ENCODE peak calls at places on chromosomes 2 and 18, in seven cellular contexts. One of them, this sample, is unnamed.

GRCh38 chr18:56488739-56489138 is 149.7 kb downstream of the TXNL1 start:
- DNase-seq in HepG2: no peak
- DNase-seq in GM12878: no peak
- DNase-seq in K562: no peak
- DNase-seq in T47D: no peak
- DNase-seq in HCT116: no peak
- DNase-seq in H1: no peak
- DNase-seq in this sample: no peak

GRCh38 chr2:790634-791245 is 113.5 kb upstream of the TMEM18 start:
- DNase-seq in HepG2: no peak
- DNase-seq in GM12878: no peak
- DNase-seq in K562: no peak
- DNase-seq in T47D: no peak
- DNase-seq in HCT116: no peak
- DNase-seq in H1: no peak
- DNase-seq in this sample: no peak

GRCh38 chr2:173218331-173219056 is 136.2 kb upstream of the CDCA7 start:
- DNase-seq in HepG2: peak
- DNase-seq in GM12878: no peak
- DNase-seq in K562: no peak
- DNase-seq in T47D: no peak
- DNase-seq in HCT116: no peak
- DNase-seq in H1: no peak
- DNase-seq in this sample: no peak

GRCh38 chr2:210553371-210553770 is 3.0 kb upstream of the CPS1 start:
- DNase-seq in HepG2: peak
- DNase-seq in GM12878: no peak
- DNase-seq in K562: no peak
- DNase-seq in T47D: no peak
- DNase-seq in HCT116: no peak
- DNase-seq in H1: no peak
- DNase-seq in this sample: no peak

GRCh38 chr2:39377226-39377939 is 59.7 kb downstream of the MAP4K3 start:
- DNase-seq in HepG2: no peak
- DNase-seq in GM12878: peak
- DNase-seq in K562: peak
- DNase-seq in T47D: no peak
- DNase-seq in HCT116: no peak
- DNase-seq in H1: no peak
- DNase-seq in this sample: no peak

GRCh38 chr18:30889582-30890301 is 152.8 kb downstream of the DSC3 start:
- DNase-seq in HepG2: no peak
- DNase-seq in GM12878: no peak
- DNase-seq in K562: no peak
- DNase-seq in T47D: peak
- DNase-seq in HCT116: peak
- DNase-seq in H1: no peak
- DNase-seq in this sample: peak

GRCh38 chr2:197453914-197454398 is 604 bp downstream of the COQ10B start:
- DNase-seq in HepG2: peak
- DNase-seq in GM12878: peak
- DNase-seq in K562: peak
- DNase-seq in T47D: peak
- DNase-seq in HCT116: peak
- DNase-seq in H1: peak
- DNase-seq in this sample: no peak

GRCh38 chr18:45745817-45746461 is 22.0 kb downstream of the SLC14A1 start:
- DNase-seq in HepG2: no peak
- DNase-seq in GM12878: no peak
- DNase-seq in K562: no peak
- DNase-seq in T47D: no peak
- DNase-seq in HCT116: no peak
- DNase-seq in H1: no peak
- DNase-seq in this sample: no peak

GRCh38 chr2:15369129-15369528 is 192.0 kb downstream of the NBAS start:
- DNase-seq in HepG2: no peak
- DNase-seq in GM12878: no peak
- DNase-seq in K562: no peak
- DNase-seq in T47D: no peak
- DNase-seq in HCT116: no peak
- DNase-seq in H1: no peak
- DNase-seq in this sample: no peak

GRCh38 chr2:48508461-48509124 is 21.4 kb upstream of the STON1 start:
- DNase-seq in HepG2: peak
- DNase-seq in GM12878: no peak
- DNase-seq in K562: peak
- DNase-seq in T47D: no peak
- DNase-seq in HCT116: no peak
- DNase-seq in H1: peak
- DNase-seq in this sample: no peak

GRCh38 chr2:178419123-178419522 is 31.9 kb downstream of the PRKRA start:
- DNase-seq in HepG2: no peak
- DNase-seq in GM12878: no peak
- DNase-seq in K562: no peak
- DNase-seq in T47D: peak
- DNase-seq in HCT116: no peak
- DNase-seq in H1: no peak
- DNase-seq in this sample: no peak

GRCh38 chr2:70552501-70553333 is 909 bp downstream of the TGFA start:
- DNase-seq in HepG2: no peak
- DNase-seq in GM12878: no peak
- DNase-seq in K562: no peak
- DNase-seq in T47D: no peak
- DNase-seq in HCT116: no peak
- DNase-seq in H1: no peak
- DNase-seq in this sample: peak

GRCh38 chr2:138081225-138082073 is 117.2 kb downstream of the HNMT start:
- DNase-seq in HepG2: peak
- DNase-seq in GM12878: no peak
- DNase-seq in K562: no peak
- DNase-seq in T47D: no peak
- DNase-seq in HCT116: no peak
- DNase-seq in H1: no peak
- DNase-seq in this sample: no peak

GRCh38 chr2:138079976-138080375 is 115.7 kb downstream of the HNMT start:
- DNase-seq in HepG2: no peak
- DNase-seq in GM12878: no peak
- DNase-seq in K562: no peak
- DNase-seq in T47D: no peak
- DNase-seq in HCT116: no peak
- DNase-seq in H1: no peak
- DNase-seq in this sample: no peak

DNA sequence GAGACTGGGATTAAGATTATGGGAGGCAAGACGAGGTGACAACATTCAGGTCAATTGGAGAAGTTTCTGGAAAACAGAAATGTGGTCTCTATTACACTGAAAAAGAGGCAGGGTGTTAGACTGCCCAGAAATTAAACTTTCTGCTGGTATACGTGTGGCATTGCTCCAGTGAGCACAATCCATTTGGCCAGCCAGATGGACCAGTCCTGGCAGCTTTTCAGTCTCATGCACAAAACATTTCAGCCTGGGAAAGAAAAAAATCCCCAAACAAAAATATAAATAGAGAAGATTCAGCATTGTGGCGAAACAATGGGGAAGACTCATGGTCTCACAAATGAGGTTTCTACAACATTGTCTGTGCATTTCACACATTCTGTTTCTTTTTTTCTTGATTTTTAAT is 113.9 kb downstream of the HNMT start:
- DNase-seq in HepG2: no peak
- DNase-seq in GM12878: no peak
- DNase-seq in K562: no peak
- DNase-seq in T47D: no peak
- DNase-seq in HCT116: no peak
- DNase-seq in H1: no peak
- DNase-seq in this sample: no peak
- TF ChIP-seq JUND in HepG2: no peak
- TF ChIP-seq JUND in GM12878: no peak
- TF ChIP-seq JUND in K562: no peak
- TF ChIP-seq JUND in T47D: no peak
- TF ChIP-seq JUND in HCT116: no peak
- TF ChIP-seq JUND in H1: no peak
- TF ChIP-seq JUND in this sample: no peak

GRCh38 chr18:33157893-33158292 is 282.6 kb downstream of the CCDC178 start:
- DNase-seq in HepG2: no peak
- DNase-seq in GM12878: no peak
- DNase-seq in K562: no peak
- DNase-seq in T47D: no peak
- DNase-seq in HCT116: no peak
- DNase-seq in H1: no peak
- DNase-seq in this sample: no peak
- TF ChIP-seq JUND in HepG2: no peak
- TF ChIP-seq JUND in GM12878: no peak
- TF ChIP-seq JUND in K562: no peak
- TF ChIP-seq JUND in T47D: no peak
- TF ChIP-seq JUND in HCT116: no peak
- TF ChIP-seq JUND in H1: no peak
- TF ChIP-seq JUND in this sample: no peak

DNA sequence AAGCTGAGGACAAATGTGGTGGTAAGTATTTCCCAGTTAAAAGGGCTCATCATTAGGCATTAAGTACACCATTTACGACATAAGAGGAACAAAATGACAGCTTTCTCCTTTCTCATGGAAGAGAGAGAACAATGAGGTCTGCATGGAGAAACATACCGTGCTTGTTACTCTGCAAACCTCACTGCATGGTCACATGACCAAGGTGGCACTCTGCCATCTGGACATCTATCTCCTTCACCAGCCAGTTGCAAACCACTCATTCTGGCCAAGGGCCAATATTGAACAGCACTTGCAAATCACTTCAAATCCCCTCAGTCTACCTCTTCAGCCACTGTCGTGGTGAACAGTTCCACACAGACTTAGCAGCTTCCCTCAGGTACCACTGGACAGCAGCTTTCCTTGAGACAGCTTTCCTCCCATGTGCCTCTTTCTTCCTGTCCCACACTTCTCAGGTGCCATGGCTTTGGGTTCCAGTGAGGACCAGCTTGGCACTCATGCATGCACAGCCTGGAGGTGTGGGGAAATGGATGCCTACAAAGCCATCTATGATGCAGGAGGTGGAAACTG is 29.5 kb upstream of the DPP4 start:
- DNase-seq in HepG2: no peak
- DNase-seq in GM12878: no peak
- DNase-seq in K562: no peak
- DNase-seq in T47D: no peak
- DNase-seq in HCT116: no peak
- DNase-seq in H1: no peak
- DNase-seq in this sample: no peak
- TF ChIP-seq JUND in HepG2: no peak
- TF ChIP-seq JUND in GM12878: no peak
- TF ChIP-seq JUND in K562: no peak
- TF ChIP-seq JUND in T47D: no peak
- TF ChIP-seq JUND in HCT116: no peak
- TF ChIP-seq JUND in H1: no peak
- TF ChIP-seq JUND in this sample: no peak

DNA sequence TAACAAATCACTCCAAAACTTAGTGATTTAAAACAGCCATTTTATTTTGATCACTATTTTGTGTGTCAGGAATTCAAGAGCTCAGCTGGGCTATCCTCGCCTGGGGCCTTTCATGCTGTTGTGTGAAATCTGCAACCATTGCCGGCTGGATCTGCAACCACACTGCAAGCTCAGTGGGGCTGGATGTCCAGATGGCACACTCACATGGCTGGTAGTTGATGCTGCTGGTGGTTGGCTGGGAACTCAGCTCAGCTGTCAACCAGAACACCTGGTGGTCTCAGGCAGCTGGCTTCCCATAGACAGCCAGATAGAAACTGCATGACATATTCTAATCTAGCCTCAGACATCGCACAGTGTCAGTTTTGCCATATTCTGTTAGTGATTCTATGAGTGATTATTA is 30.6 kb upstream of the AP1S3 start:
- DNase-seq in HepG2: no peak
- DNase-seq in GM12878: no peak
- DNase-seq in K562: no peak
- DNase-seq in T47D: no peak
- DNase-seq in HCT116: no peak
- DNase-seq in H1: no peak
- DNase-seq in this sample: no peak
- TF ChIP-seq JUND in HepG2: no peak
- TF ChIP-seq JUND in GM12878: no peak
- TF ChIP-seq JUND in K562: no peak
- TF ChIP-seq JUND in T47D: no peak
- TF ChIP-seq JUND in HCT116: no peak
- TF ChIP-seq JUND in H1: no peak
- TF ChIP-seq JUND in this sample: no peak